ENCODE peak calls at places on chromosomes 13 and 19, in five cellular contexts. V, K, B, Y and I are unnamed samples.

GRCh38 chr13:113835461-113836274 is 28.2 kb downstream of the GAS6 start:
- DNase-seq in V (no peak), K (no peak), B (no peak), Y (no peak), I (no peak)

GRCh38 chr19:33644284-33644836 is 22.6 kb downstream of the CHST8 start:
- DNase-seq in V (no peak), K (no peak), B (no peak), Y (no peak), I (no peak)

GRCh38 chr13:112056284-112056727 is 10.6 kb upstream of the SOX1 start:
- DNase-seq in V (no peak), K (peak; percentile 71), B (no peak), Y (no peak), I (no peak)

GRCh38 chr13:80040219-80040976 is 300.5 kb downstream of the SPRY2 start:
- DNase-seq in V (no peak), K (no peak), B (no peak), Y (peak; percentile 98), I (peak; percentile 97)

GRCh38 chr13:45142440-45143345 is 22.4 kb downstream of the GTF2F2 start:
- DNase-seq in V (no peak), K (no peak), B (no peak), Y (peak; percentile 20), I (no peak)

GRCh38 chr13:51071493-51071892 is 39.6 kb downstream of the C13orf42 start:
- DNase-seq in V (no peak), K (no peak), B (no peak), Y (no peak), I (no peak)

GRCh38 chr13:45333251-45333972 is 7.6 kb downstream of the TPT1 start:
- DNase-seq in V (no peak), K (no peak), B (no peak), Y (no peak), I (no peak)

GRCh38 chr13:53351040-53351439 is 322.4 kb downstream of the OLFM4 start:
- DNase-seq in V (no peak), K (no peak), B (no peak), Y (no peak), I (no peak)

GRCh38 chr19:19113040-19113541 is 25.2 kb downstream of the TMEM161A start:
- DNase-seq in V (no peak), K (peak; percentile 62), B (no peak), Y (peak; percentile 17), I (peak; percentile 10)

GRCh38 chr13:30880756-30881155 is 25.3 kb upstream of the MEDAG start:
- DNase-seq in V (no peak), K (no peak), B (no peak), Y (peak; percentile 68), I (peak; percentile 82)

GRCh38 chr19:15091918-15092753 is 10.1 kb downstream of the OR1I1 start:
- DNase-seq in V (no peak), K (peak; percentile 35), B (peak; percentile 35), Y (peak; percentile 71), I (no peak)

GRCh38 chr13:112984954-112985802 is 16.2 kb downstream of the MCF2L start:
- DNase-seq in V (no peak), K (no peak), B (no peak), Y (no peak), I (no peak)

GRCh38 chr13:113968463-113969310 is 5.2 kb downstream of the C13orf46 start:
- DNase-seq in V (no peak), K (no peak), B (no peak), Y (no peak), I (no peak)

GRCh38 chr19:45455707-45456499 is 11.9 kb upstream of the FOSB start:
- DNase-seq in V (peak; percentile 94), K (peak; percentile 78), B (peak; percentile 88), Y (peak; percentile 99), I (peak; percentile 98)

GRCh38 chr19:11377237-11377636 is 2.8 kb downstream of the SWSAP1 start:
- DNase-seq in V (peak; percentile 64), K (no peak), B (no peak), Y (peak; percentile 71), I (peak; percentile 57)

GRCh38 chr19:42286349-42287016 is 15.4 kb upstream of the PRR19 start:
- DNase-seq in V (peak; percentile 58), K (no peak), B (no peak), Y (no peak), I (no peak)

GRCh38 chr13:67642638-67643037 is 412.5 kb upstream of the PCDH9 start:
- DNase-seq in V (no peak), K (no peak), B (no peak), Y (no peak), I (no peak)

GRCh38 chr19:48925240-48925843 is 8.2 kb upstream of the DHDH start:
- DNase-seq in V (no peak), K (no peak), B (no peak), Y (peak; percentile 95), I (peak; percentile 73)

GRCh38 chr19:33375156-33375744 is 1.7 kb downstream of the CEBPG start:
- DNase-seq in V (no peak), K (no peak), B (no peak), Y (no peak), I (no peak)

GRCh38 chr13:96199315-96199714 is 109.4 kb downstream of the HS6ST3 start:
- DNase-seq in V (no peak), K (no peak), B (no peak), Y (no peak), I (no peak)

GRCh38 chr19:44476559-44477408 is 23.5 kb downstream of the ZNF180 start:
- DNase-seq in V (no peak), K (no peak), B (no peak), Y (peak; percentile 12), I (no peak)

GRCh38 chr13:31174018-31174417 is 12.3 kb upstream of the HSPH1 start:
- DNase-seq in V (no peak), K (no peak), B (no peak), Y (peak; percentile 16), I (no peak)

GRCh38 chr13:47000166-47000565 is 103.3 kb upstream of the HTR2A start:
- DNase-seq in V (no peak), K (no peak), B (no peak), Y (peak; percentile 58), I (no peak)

GRCh38 chr13:93690139-93690538 is 463.5 kb downstream of the GPC6 start:
- DNase-seq in V (no peak), K (no peak), B (no peak), Y (peak; percentile 40), I (no peak)

GRCh38 chr13:27374650-27375049 is 49.8 kb upstream of the GTF3A start:
- DNase-seq in V (peak; percentile 48), K (peak; percentile 66), B (peak; percentile 57), Y (peak; percentile 85), I (peak; percentile 40)

GRCh38 chr13:27374126-27374613 is 50.2 kb upstream of the GTF3A start:
- DNase-seq in V (no peak), K (no peak), B (no peak), Y (peak; percentile 8), I (no peak)

GRCh38 chr13:27372896-27373295 is 51.5 kb upstream of the GTF3A start:
- DNase-seq in V (no peak), K (peak; percentile 41), B (no peak), Y (peak; percentile 10), I (no peak)

GRCh38 chr13:27379126-27379525 is 45.3 kb upstream of the GTF3A start:
- DNase-seq in V (no peak), K (no peak), B (no peak), Y (no peak), I (no peak)

GRCh38 chr13:27375686-27376326 is 48.6 kb upstream of the GTF3A start:
- DNase-seq in V (peak; percentile 53), K (peak; percentile 85), B (peak; percentile 38), Y (peak; percentile 52), I (no peak)
- TF ChIP-seq CTCF in V (peak; percentile 61), K (peak; percentile 84), B (peak; percentile 77), Y (peak; percentile 83), I (peak; percentile 73)

DNA sequence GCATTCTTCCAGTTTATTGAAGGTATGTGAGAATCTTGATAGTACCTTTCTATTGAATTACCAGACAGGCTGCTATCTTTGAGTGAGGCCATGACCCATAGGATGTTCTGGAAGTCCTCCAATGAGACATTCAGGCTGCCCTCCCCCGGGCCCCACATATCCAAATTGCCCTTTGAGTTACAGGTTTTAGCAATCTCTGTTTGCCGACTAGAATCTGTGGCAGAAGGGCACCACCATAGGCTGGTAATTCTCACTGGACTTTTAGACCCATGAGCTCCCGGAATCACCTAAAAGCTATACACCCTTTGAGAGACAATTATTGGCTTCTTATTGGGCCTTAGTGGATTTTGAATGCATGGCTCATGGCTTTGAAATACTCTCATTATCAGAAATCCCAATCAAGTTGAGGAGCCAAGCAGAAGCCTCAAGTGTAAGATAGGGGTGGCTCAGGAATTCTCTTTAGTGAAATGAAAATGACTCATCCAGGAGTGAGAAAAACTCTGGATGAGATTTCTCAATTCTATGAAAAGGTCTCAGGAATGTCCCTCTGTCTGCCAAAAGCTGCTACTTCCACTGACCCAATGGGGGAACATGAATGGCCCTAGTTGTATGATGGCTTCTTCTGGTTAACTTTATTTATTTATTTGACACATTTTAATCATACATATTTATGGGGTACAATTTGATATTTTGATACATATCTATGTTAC is 172.1 kb upstream of the CSNK1A1L start:
- DNase-seq in V (no peak), K (no peak), B (no peak), Y (peak; percentile 58), I (peak; percentile 36)
- TF ChIP-seq CTCF in V (no peak), K (no peak), B (no peak), Y (no peak), I (no peak)

DNA sequence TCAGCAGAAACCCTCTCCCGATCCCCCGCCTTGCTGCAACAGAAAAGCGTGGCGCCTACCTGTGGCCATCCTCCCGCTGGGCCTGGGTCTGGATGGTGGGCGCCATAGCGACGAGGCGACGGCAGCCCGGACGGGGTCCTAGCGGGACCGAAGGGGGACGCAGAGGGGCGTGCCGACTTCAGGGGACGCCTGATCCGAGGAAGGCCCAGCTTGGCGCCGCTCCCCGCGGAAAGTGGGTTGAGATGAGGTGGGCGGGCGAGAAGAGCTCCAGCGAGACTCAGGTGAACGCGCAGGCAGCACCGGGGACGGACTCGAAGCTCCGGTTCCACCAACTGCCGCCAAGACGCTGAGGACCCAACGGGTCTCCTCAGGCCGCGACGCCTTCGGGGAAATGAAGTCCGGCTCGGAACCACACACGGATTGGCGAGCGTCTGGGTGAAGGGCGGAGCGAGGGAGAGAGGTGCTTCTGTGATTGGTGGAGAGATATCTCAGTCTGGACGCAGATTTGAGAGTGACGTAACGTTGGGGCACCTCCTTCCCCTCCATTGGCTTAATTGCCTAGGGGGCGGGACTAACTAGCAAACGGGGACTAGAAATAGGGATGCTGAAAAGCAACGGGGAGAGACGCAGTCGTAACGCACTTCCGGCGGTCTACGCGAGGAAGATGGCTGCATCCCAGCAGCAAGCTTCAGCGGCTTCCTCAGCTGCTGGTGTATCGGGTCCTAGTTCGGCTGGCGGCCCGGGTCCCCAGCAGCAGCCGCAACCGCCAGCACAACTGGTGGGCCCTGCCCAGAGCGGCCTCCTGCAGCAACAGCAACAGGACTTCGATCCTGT is at the start of the genes MED29 and PAF1:
- DNase-seq in V (peak; percentile 97), K (peak; percentile 96), B (peak; percentile 98), Y (peak; percentile 100), I (peak; percentile 97)
- TF ChIP-seq CTCF in V (no peak), K (no peak), B (no peak), Y (no peak), I (no peak)

DNA sequence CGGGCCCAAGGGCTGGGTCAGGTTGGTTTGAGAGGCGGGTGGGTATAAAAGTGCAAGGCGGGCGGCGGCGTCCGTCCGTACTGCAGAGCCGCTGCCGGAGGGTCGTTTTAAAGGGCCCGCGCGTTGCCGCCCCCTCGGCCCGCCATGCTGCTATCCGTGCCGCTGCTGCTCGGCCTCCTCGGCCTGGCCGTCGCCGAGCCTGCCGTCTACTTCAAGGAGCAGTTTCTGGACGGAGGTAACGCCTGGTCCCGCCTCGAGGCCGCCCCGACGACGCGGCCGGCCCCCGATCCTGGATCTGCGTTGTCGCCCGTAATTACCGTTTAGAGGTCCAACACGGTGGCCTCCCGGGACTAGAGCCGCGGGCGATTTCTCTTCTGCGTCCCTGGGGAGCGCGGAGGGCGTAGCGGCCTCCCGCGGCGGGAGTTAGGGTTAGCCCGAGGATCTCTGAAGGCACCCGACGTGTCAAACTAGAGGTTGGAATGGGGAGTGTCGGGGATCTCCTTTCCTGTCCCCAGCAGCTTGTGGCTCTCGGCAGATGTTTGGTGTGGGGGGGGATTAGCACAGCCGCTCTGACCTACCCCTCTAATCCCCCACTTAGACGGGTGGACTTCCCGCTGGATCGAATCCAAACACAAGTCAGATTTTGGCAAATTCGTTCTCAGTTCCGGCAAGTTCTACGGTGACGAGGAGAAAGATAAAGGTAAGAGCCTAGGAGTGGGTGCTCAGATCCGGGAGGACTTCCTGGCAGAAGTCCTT is at the start of gene CALR:
- DNase-seq in V (no peak), K (no peak), B (no peak), Y (peak; percentile 43), I (no peak)
- TF ChIP-seq CTCF in V (no peak), K (no peak), B (no peak), Y (peak; percentile 35), I (no peak)